ENCODE peak calls at places on chromosomes 12 and 14, in seven cellular contexts. S, O, Z, Y, L, R and I are unnamed samples.

GRCh38 chr12:21985155-21985554 is 43.9 kb upstream of the ABCC9 start:
- DNase-seq in S (no peak), Z (peak; percentile 79), L (no peak), R (no peak), Y (no peak), O (no peak), I (no peak)

GRCh38 chr12:18898469-18898868 is 160.6 kb downstream of the CAPZA3 start:
- DNase-seq in L (no peak), Z (no peak), S (no peak), Y (no peak), R (no peak), O (no peak), I (no peak)

GRCh38 chr14:98946995-98947394 is 325.0 kb downstream of the BCL11B start:
- DNase-seq in R (no peak), L (no peak), Y (no peak), S (no peak), Z (no peak), O (no peak), I (no peak)

GRCh38 chr14:37122288-37122687 is 50.1 kb downstream of the SLC25A21 start:
- DNase-seq in S (no peak), Z (peak; percentile 85), Y (peak; percentile 7), R (peak; percentile 82), O (no peak), L (no peak), I (peak; percentile 90)

GRCh38 chr14:78758333-78758732 is 588.2 kb downstream of the NRXN3 start:
- DNase-seq in L (no peak), O (no peak), S (no peak), Z (peak; percentile 17), Y (peak; percentile 14), R (no peak), I (no peak)

GRCh38 chr12:7118914-7119313 is 9.8 kb downstream of the RBP5 start:
- DNase-seq in Z (no peak), O (no peak), Y (no peak), R (no peak), S (no peak), L (no peak), I (no peak)

GRCh38 chr12:125797421-125798175 is 732.4 kb downstream of the AACS start:
- DNase-seq in O (no peak), L (no peak), Z (no peak), Y (no peak), S (no peak), R (no peak), I (no peak)

GRCh38 chr12:107917912-107918800 is 143.7 kb downstream of the ASCL4 start:
- DNase-seq in L (peak; percentile 80), R (no peak), Y (peak; percentile 54), S (peak; percentile 39), Z (peak; percentile 5), O (no peak), I (no peak)

GRCh38 chr12:75837700-75838099 is 193.9 kb downstream of the PHLDA1 start:
- DNase-seq in R (no peak), Z (no peak), S (peak; percentile 31), O (peak; percentile 23), Y (no peak), L (no peak), I (no peak)

GRCh38 chr12:64680235-64680634 is 69.9 kb downstream of the RASSF3 start:
- DNase-seq in S (no peak), L (no peak), O (peak; percentile 65), R (peak; percentile 77), Y (peak; percentile 63), Z (no peak), I (peak; percentile 26)

GRCh38 chr12:80040075-80040738 is 59.1 kb upstream of the OTOGL start:
- DNase-seq in Z (peak; percentile 49), R (no peak), Y (no peak), S (no peak), L (no peak), O (no peak), I (no peak)

GRCh38 chr12:64229796-64230195 is 7.7 kb upstream of the KICS2 start:
- DNase-seq in Z (no peak), L (no peak), Y (no peak), S (no peak), O (no peak), R (no peak), I (no peak)

GRCh38 chr12:104478396-104479140 is 21.8 kb downstream of the CHST11 start:
- DNase-seq in Z (no peak), O (peak; percentile 21), L (no peak), R (no peak), Y (no peak), S (no peak), I (no peak)

GRCh38 chr12:95848575-95849388 is 10.0 kb upstream of the SNRPF start:
- DNase-seq in L (no peak), Y (peak; percentile 55), S (peak; percentile 53), O (no peak), R (peak; percentile 49), Z (peak; percentile 48), I (no peak)

GRCh38 chr12:113103756-113104450 is 31.7 kb downstream of the RASAL1 start:
- DNase-seq in O (peak; percentile 57), Y (no peak), Z (no peak), R (no peak), S (peak; percentile 75), L (peak; percentile 94), I (no peak)

GRCh38 chr12:113099764-113100163 is 35.8 kb downstream of the RASAL1 start:
- DNase-seq in R (no peak), Y (no peak), Z (no peak), L (no peak), S (no peak), O (no peak), I (no peak)

GRCh38 chr12:113102811-113103210 is 32.8 kb downstream of the RASAL1 start:
- DNase-seq in Y (no peak), O (no peak), S (no peak), L (no peak), Z (no peak), R (no peak), I (no peak)

GRCh38 chr12:113099364-113099763 is 36.2 kb downstream of the RASAL1 start:
- DNase-seq in L (no peak), R (no peak), Y (no peak), O (no peak), Z (no peak), S (no peak), I (no peak)

GRCh38 chr12:113101751-113102150 is 33.8 kb downstream of the RASAL1 start:
- DNase-seq in Z (no peak), Y (no peak), S (no peak), O (no peak), R (no peak), L (no peak), I (no peak)
- H3K27ac ChIP-seq in Z (no peak overlapping the region), Y (no peak overlapping the region), S (no peak overlapping the region), O (no peak overlapping the region), R (no peak overlapping the region), L (no peak overlapping the region), I (no peak overlapping the region)

DNA sequence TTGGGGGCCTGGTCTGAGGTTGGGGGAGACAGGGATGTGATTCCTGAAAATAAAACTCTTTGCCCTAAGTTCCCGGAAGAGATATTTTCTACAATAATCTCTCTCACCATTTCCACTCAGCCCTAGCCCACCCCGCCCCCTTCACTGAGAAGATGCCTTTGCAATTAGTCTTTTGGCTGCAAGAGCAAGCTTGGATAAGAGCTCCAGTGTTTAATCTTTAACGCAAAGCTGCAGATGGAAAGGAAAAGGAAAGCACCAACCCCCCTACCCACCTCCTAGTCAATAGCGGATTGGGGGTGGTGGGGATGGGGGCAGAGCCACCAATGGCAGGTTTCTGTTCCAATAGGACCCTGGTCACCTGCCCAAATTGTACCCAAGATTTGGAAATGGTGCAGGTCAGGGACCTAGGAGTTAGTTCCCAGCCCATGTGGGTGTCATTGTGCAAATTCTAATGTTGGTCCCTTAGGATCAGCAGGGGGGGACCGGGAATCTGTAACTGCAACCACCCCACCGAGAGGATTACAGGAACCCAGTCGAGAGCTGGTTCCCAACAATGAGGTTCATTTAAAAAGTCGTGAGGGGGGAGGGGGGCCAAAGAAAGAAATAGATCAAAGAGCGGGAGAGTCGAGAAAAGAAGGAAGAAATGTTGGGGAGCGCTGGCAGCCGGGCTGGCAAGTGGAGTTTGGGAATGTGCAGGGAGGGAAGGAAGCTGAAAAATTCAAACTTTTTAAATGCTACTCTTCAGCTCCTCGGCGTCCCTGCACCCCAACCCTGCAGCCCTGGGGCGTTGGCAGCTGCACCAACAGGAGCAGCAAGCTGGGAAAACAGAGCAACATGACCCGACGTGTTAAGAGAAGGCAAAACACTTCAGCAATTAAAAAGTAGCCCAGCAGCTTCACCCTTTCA is 1.5 kb downstream of the ZFP36L1 start:
- DNase-seq in S (peak; percentile 48), R (no peak), Z (no peak), Y (no peak), L (no peak), O (peak; percentile 60), I (no peak)
- H3K27ac ChIP-seq in S (peak overlapping the region; percentile 100), R (peak overlapping the region; percentile 98), Z (peak overlapping the region; percentile 98), Y (peak overlapping the region; percentile 100), L (no peak overlapping the region), O (peak overlapping the region; percentile 100), I (peak overlapping the region; percentile 99)

GRCh38 chr12:113818278-113818677 is 147.8 kb downstream of the RBM19 start:
- DNase-seq in R (no peak), S (no peak), Z (peak; percentile 8), O (no peak), Y (no peak), L (no peak), I (no peak)

GRCh38 chr12:113813229-113813541 is 152.9 kb downstream of the RBM19 start:
- DNase-seq in Y (no peak), R (no peak), Z (no peak), O (no peak), L (no peak), S (no peak), I (no peak)

GRCh38 chr12:113818833-113819232 is 147.3 kb downstream of the RBM19 start:
- DNase-seq in S (no peak), R (no peak), O (no peak), Y (peak; percentile 28), L (peak; percentile 84), Z (no peak), I (no peak)

GRCh38 chr12:113812431-113813228 is 153.5 kb downstream of the RBM19 start:
- DNase-seq in O (no peak), L (no peak), Y (no peak), S (no peak), R (no peak), Z (no peak), I (no peak)

DNA sequence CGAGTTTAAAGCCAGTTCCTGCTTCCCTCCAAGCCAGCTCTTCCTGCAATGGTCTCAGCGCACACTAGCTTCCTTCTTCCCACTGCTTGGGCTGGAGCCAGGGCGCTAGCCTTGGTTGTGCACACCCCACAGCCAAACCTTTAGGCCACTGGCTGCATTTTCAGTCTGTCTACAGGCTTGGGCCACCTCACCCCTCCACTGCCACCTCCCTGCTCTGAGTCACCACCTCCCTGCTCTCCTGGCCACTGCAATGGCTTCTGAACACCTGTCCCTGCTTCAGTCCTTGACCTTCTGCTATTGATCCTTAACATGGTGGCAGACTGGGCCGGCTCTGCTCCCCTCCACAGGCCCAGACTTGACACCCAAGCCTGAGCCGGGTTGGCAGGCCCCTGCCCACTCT is 151.1 kb downstream of the RBM19 start:
- DNase-seq in R (no peak), S (no peak), Y (no peak), Z (no peak), L (no peak), O (no peak), I (no peak)
- H3K27ac ChIP-seq in R (no peak overlapping the region), S (no peak overlapping the region), Y (no peak overlapping the region), Z (no peak overlapping the region), L (no peak overlapping the region), O (no peak overlapping the region), I (no peak overlapping the region)

DNA sequence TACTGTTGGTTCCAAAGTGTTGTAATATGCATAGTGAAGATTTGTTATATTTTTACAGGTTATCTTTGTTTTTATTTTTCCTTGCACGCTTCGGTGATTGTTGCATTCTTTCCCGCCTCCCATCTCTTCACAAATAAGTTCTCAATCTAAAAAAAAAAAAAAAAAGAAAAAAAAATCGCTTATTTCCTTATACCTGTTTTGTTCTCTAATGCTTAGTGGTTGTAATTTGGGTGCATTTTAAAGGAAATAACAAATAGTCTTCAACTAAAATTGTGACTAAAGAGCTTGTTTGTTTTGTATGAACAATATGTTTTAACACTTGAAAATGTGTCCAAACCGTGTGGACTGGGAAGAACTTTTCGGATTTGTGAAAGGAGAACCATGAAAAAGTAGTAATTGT is 1.5 kb downstream of the CAND1 start:
- DNase-seq in O (no peak), L (no peak), S (no peak), Z (no peak), R (no peak), Y (no peak), I (no peak)
- H3K27ac ChIP-seq in O (peak overlapping the region; percentile 99), L (no peak overlapping the region), S (peak overlapping the region; percentile 95), Z (peak overlapping the region; percentile 97), R (peak overlapping the region; percentile 93), Y (peak overlapping the region; percentile 94), I (peak overlapping the region; percentile 96)